ENCODE peak calls at places on chromosomes 5 and 9, in seven cellular contexts. H is astrocyte; W is globus pallidus; D is A549; U is NCI-H146; J is stimulated activated CD4-positive, alpha-beta T cell treated with anti-CD3 and anti-CD28 coated beads, Interleukin-12 subunit alpha, Interleukin-12 subunit beta, amount 100 ng/mL, for 24 hours; G is T-helper 1 cell. T is an unnamed sample.
A peak's percentile ranks its signal among the peaks of the same experiment; 100 is the strongest.

GRCh38 chr9:21681641-21682040 is 120.8 kb upstream of the MTAP start:
- DNase-seq in U (no peak), J (no peak), W (no peak), D (no peak), H (peak; percentile 94), G (no peak), T (no peak)

GRCh38 chr9:130042406-130042930 is 521 bp downstream of the FNBP1 start:
- DNase-seq in D (peak; percentile 39), H (no peak), G (no peak), U (peak; percentile 20), J (no peak), W (no peak), T (peak; percentile 25)

GRCh38 chr5:120882042-120882775 is 418.1 kb downstream of the PRR16 start:
- DNase-seq in G (no peak), W (no peak), D (no peak), J (no peak), U (no peak), H (no peak), T (no peak)

GRCh38 chr5:143898381-143898780 is 86.4 kb downstream of the HMHB1 start:
- DNase-seq in G (no peak), D (no peak), H (no peak), W (no peak), U (no peak), J (no peak), T (no peak)

GRCh38 chr9:35481347-35481975 is 8.4 kb upstream of the RUSC2 start:
- DNase-seq in W (peak; percentile 32), H (peak; percentile 25), G (no peak), J (no peak), D (peak; percentile 75), U (peak; percentile 58), T (no peak)

GRCh38 chr5:9344751-9345240 is 201.1 kb downstream of the SEMA5A start:
- DNase-seq in H (no peak), D (no peak), W (no peak), J (no peak), U (no peak), G (no peak), T (no peak)

GRCh38 chr9:121308765-121309164 is 40.8 kb downstream of the GSN start:
- DNase-seq in U (no peak), G (no peak), J (no peak), W (no peak), D (no peak), H (no peak), T (no peak)

GRCh38 chr5:82381591-82381990 is 103.4 kb upstream of the RPS23 start:
- DNase-seq in G (no peak), D (no peak), H (no peak), W (no peak), U (no peak), J (no peak), T (no peak)

GRCh38 chr9:117825609-117826347 is 121.6 kb downstream of the TLR4 start:
- DNase-seq in D (no peak), H (no peak), W (peak; percentile 26), G (no peak), J (peak; percentile 10), U (no peak), T (peak; percentile 59)

GRCh38 chr5:140996055-140996454 is 29.8 kb downstream of the PCDHAC2 start:
- DNase-seq in J (no peak), D (no peak), W (peak; percentile 20), U (no peak), G (no peak), H (no peak), T (no peak)

GRCh38 chr9:113572076-113572861 is 108.7 kb downstream of the RGS3 start:
- DNase-seq in G (no peak), U (no peak), W (no peak), J (no peak), H (no peak), D (no peak), T (no peak)

GRCh38 chr5:150434502-150434901 is 15.0 kb downstream of the RPS14 start:
- DNase-seq in H (peak; percentile 72), W (no peak), U (no peak), J (no peak), G (no peak), D (no peak), T (no peak)

T was measured in CD8-positive, alpha-beta memory T cell.